ENCODE peak calls at places on chromosomes 2 and 18, in eight cellular contexts. One of them, this sample, is unnamed.

GRCh38 chr18:39661856-39662366 is 2096.3 kb upstream of the CELF4 start:
- DNase-seq in cardiac muscle cell: no peak
- DNase-seq in effector memory CD4-positive, alpha-beta T cell: no peak
- DNase-seq in left cardiac atrium: no peak
- DNase-seq in foreskin keratinocyte: peak
- DNase-seq in erythroblast: no peak
- DNase-seq in endothelial cell: no peak
- DNase-seq in Caki2: no peak
- DNase-seq in this sample: no peak

GRCh38 chr2:208501217-208501616 is 94.6 kb downstream of the PTH2R start:
- DNase-seq in left cardiac atrium: no peak
- DNase-seq in endothelial cell: no peak
- DNase-seq in foreskin keratinocyte: peak
- DNase-seq in erythroblast: no peak
- DNase-seq in effector memory CD4-positive, alpha-beta T cell: no peak
- DNase-seq in Caki2: no peak
- DNase-seq in cardiac muscle cell: no peak
- DNase-seq in this sample: no peak

GRCh38 chr2:84894131-84894586 is 11.3 kb upstream of the TMSB10 start:
- DNase-seq in foreskin keratinocyte: peak
- DNase-seq in left cardiac atrium: no peak
- DNase-seq in erythroblast: no peak
- DNase-seq in Caki2: no peak
- DNase-seq in endothelial cell: no peak
- DNase-seq in cardiac muscle cell: no peak
- DNase-seq in effector memory CD4-positive, alpha-beta T cell: no peak
- DNase-seq in this sample: no peak

GRCh38 chr2:67694464-67694863 is 297.3 kb downstream of the ETAA1 start:
- DNase-seq in endothelial cell: no peak
- DNase-seq in left cardiac atrium: no peak
- DNase-seq in erythroblast: no peak
- DNase-seq in cardiac muscle cell: no peak
- DNase-seq in effector memory CD4-positive, alpha-beta T cell: no peak
- DNase-seq in Caki2: no peak
- DNase-seq in foreskin keratinocyte: no peak
- DNase-seq in this sample: no peak

GRCh38 chr2:20381457-20381856 is 30.8 kb upstream of the PUM2 start:
- DNase-seq in erythroblast: no peak
- DNase-seq in left cardiac atrium: no peak
- DNase-seq in cardiac muscle cell: peak
- DNase-seq in foreskin keratinocyte: peak
- DNase-seq in endothelial cell: no peak
- DNase-seq in effector memory CD4-positive, alpha-beta T cell: no peak
- DNase-seq in Caki2: peak
- DNase-seq in this sample: no peak

GRCh38 chr18:62437520-62438329 is 85.1 kb upstream of the ZCCHC2 start:
- DNase-seq in foreskin keratinocyte: peak
- DNase-seq in effector memory CD4-positive, alpha-beta T cell: no peak
- DNase-seq in cardiac muscle cell: peak
- DNase-seq in left cardiac atrium: peak
- DNase-seq in Caki2: no peak
- DNase-seq in endothelial cell: no peak
- DNase-seq in erythroblast: no peak
- DNase-seq in this sample: no peak

GRCh38 chr2:46098606-46099005 is 198.6 kb upstream of the EPAS1 start:
- DNase-seq in effector memory CD4-positive, alpha-beta T cell: no peak
- DNase-seq in foreskin keratinocyte: peak
- DNase-seq in erythroblast: no peak
- DNase-seq in Caki2: no peak
- DNase-seq in cardiac muscle cell: peak
- DNase-seq in endothelial cell: no peak
- DNase-seq in left cardiac atrium: no peak
- DNase-seq in this sample: no peak

GRCh38 chr2:195021704-195022513 is 635.1 kb upstream of the SLC39A10 start:
- DNase-seq in foreskin keratinocyte: no peak
- DNase-seq in cardiac muscle cell: no peak
- DNase-seq in endothelial cell: no peak
- DNase-seq in effector memory CD4-positive, alpha-beta T cell: no peak
- DNase-seq in Caki2: peak
- DNase-seq in left cardiac atrium: no peak
- DNase-seq in erythroblast: no peak
- DNase-seq in this sample: no peak

GRCh38 chr18:58345064-58345463 is 283.8 kb downstream of the ALPK2 start:
- DNase-seq in Caki2: no peak
- DNase-seq in effector memory CD4-positive, alpha-beta T cell: no peak
- DNase-seq in erythroblast: no peak
- DNase-seq in endothelial cell: peak
- DNase-seq in left cardiac atrium: no peak
- DNase-seq in foreskin keratinocyte: no peak
- DNase-seq in cardiac muscle cell: no peak
- DNase-seq in this sample: no peak

GRCh38 chr2:95342556-95343320 is 45.6 kb downstream of the KCNIP3 start:
- DNase-seq in endothelial cell: no peak
- DNase-seq in effector memory CD4-positive, alpha-beta T cell: no peak
- DNase-seq in Caki2: no peak
- DNase-seq in foreskin keratinocyte: no peak
- DNase-seq in cardiac muscle cell: no peak
- DNase-seq in erythroblast: no peak
- DNase-seq in left cardiac atrium: no peak
- DNase-seq in this sample: no peak

GRCh38 chr2:22970284-22970975 is 414.5 kb upstream of the KLHL29 start:
- DNase-seq in effector memory CD4-positive, alpha-beta T cell: no peak
- DNase-seq in foreskin keratinocyte: no peak
- DNase-seq in cardiac muscle cell: no peak
- DNase-seq in left cardiac atrium: no peak
- DNase-seq in endothelial cell: no peak
- DNase-seq in Caki2: no peak
- DNase-seq in erythroblast: no peak
- DNase-seq in this sample: no peak

GRCh38 chr2:99615247-99615771 is 125.5 kb upstream of the REV1 start:
- DNase-seq in endothelial cell: no peak
- DNase-seq in effector memory CD4-positive, alpha-beta T cell: no peak
- DNase-seq in Caki2: no peak
- DNase-seq in foreskin keratinocyte: no peak
- DNase-seq in cardiac muscle cell: no peak
- DNase-seq in erythroblast: no peak
- DNase-seq in left cardiac atrium: no peak
- DNase-seq in this sample: no peak

GRCh38 chr2:238025741-238026360 is 35.0 kb upstream of the SCLY start:
- DNase-seq in cardiac muscle cell: no peak
- DNase-seq in foreskin keratinocyte: no peak
- DNase-seq in erythroblast: no peak
- DNase-seq in endothelial cell: no peak
- DNase-seq in left cardiac atrium: no peak
- DNase-seq in effector memory CD4-positive, alpha-beta T cell: no peak
- DNase-seq in Caki2: no peak
- DNase-seq in this sample: no peak

This sample was measured in CD8-positive, alpha-beta memory T cell.